ENCODE peak calls at places on chromosomes 5 and 9, in six cellular contexts. Q is omental fat pad, I is H54, N is putamen, B is globus pallidus, K is AG09309. U is an unnamed sample.

GRCh38 chr5:158869092-158869491 is 230.6 kb downstream of the EBF1 start:
- DNase-seq in Q (no peak), I (no peak), N (no peak), B (no peak), K (no peak), U (no peak)

GRCh38 chr9:137195525-137196220 is 4.9 kb downstream of the TPRN start:
- DNase-seq in Q (no peak), I (no peak), N (no peak), B (no peak), K (no peak), U (no peak)

GRCh38 chr5:220008-220407 is 1.9 kb downstream of the SDHA start:
- DNase-seq in Q (no peak), I (no peak), N (no peak), B (no peak), K (no peak), U (no peak)

GRCh38 chr5:10631597-10631996 is 67.7 kb downstream of the ANKRD33B start:
- DNase-seq in Q (no peak), I (no peak), N (no peak), B (no peak), K (no peak), U (no peak)

GRCh38 chr5:16480821-16481538 is 15.4 kb upstream of the ZNF622 start:
- DNase-seq in Q (no peak), I (no peak), N (no peak), B (no peak), K (no peak), U (no peak)

GRCh38 chr9:125332527-125332926 is 70.9 kb downstream of the GAPVD1 start:
- DNase-seq in Q (no peak), I (no peak), N (no peak), B (no peak), K (no peak), U (no peak)

GRCh38 chr9:100577776-100578448 is at the start of gene CAVIN4:
- DNase-seq in Q (no peak), I (no peak), N (no peak), B (no peak), K (no peak), U (no peak)

GRCh38 chr5:149656576-149657182 is 73.4 kb upstream of the PPARGC1B start:
- DNase-seq in Q (no peak), I (no peak), N (no peak), B (no peak), K (no peak), U (no peak)

GRCh38 chr5:44388504-44389409 is 463 bp downstream of the FGF10 start:
- DNase-seq in Q (no peak), I (no peak), N (no peak), B (no peak), K (no peak), U (no peak)

U was measured in pons.